ENCODE peak calls at places on chromosomes 16 and 17, in nine cellular contexts. D, C, E, N, H, M, L, W and J are unnamed samples.

GRCh38 chr17:79269620-79270019 is 195.0 kb downstream of the ENGASE start:
- DNase-seq in D (no peak), C (no peak), E (no peak), N (no peak), H (no peak), M (no peak), L (no peak), W (no peak), J (no peak)

GRCh38 chr17:81869221-81870154 is 1.6 kb downstream of the ARHGDIA start:
- DNase-seq in D (no peak), C (peak; percentile 47), E (no peak), N (no peak), H (peak; percentile 33), M (no peak), L (no peak), W (no peak), J (no peak)

GRCh38 chr17:28576758-28577465 is at the start of gene ALDOC:
- DNase-seq in D (peak; percentile 94), C (peak; percentile 98), E (peak; percentile 79), N (peak; percentile 98), H (peak; percentile 99), M (peak; percentile 99), L (peak; percentile 97), W (peak; percentile 97), J (peak; percentile 97)

GRCh38 chr17:67258836-67259468 is 14.0 kb upstream of the HELZ start:
- DNase-seq in D (no peak), C (no peak), E (no peak), N (no peak), H (no peak), M (no peak), L (no peak), W (no peak), J (no peak)

GRCh38 chr16:60246055-60246454 is 1511.9 kb upstream of the GOT2 start:
- DNase-seq in D (no peak), C (no peak), E (no peak), N (no peak), H (no peak), M (no peak), L (no peak), W (no peak), J (no peak)

GRCh38 chr17:45222994-45223540 is 1.4 kb downstream of the FMNL1 start:
- DNase-seq in D (no peak), C (no peak), E (no peak), N (no peak), H (no peak), M (no peak), L (no peak), W (no peak), J (no peak)

GRCh38 chr16:30844671-30845449 is 49.0 kb downstream of the BCL7C start:
- DNase-seq in D (no peak), C (peak; percentile 50), E (peak; percentile 81), N (no peak), H (peak; percentile 70), M (peak; percentile 69), L (no peak), W (peak; percentile 32), J (peak; percentile 85)

GRCh38 chr17:79948918-79949645 is 86.6 kb downstream of the TBC1D16 start:
- DNase-seq in D (no peak), C (peak; percentile 2), E (no peak), N (peak; percentile 6), H (no peak), M (no peak), L (no peak), W (no peak), J (no peak)

GRCh38 chr16:56013962-56014552 is 138.9 kb upstream of the CES5A start:
- DNase-seq in D (no peak), C (no peak), E (peak; percentile 43), N (peak; percentile 44), H (no peak), M (peak; percentile 39), L (peak; percentile 30), W (no peak), J (no peak)

GRCh38 chr17:59362811-59363205 is 31.4 kb downstream of the YPEL2 start:
- DNase-seq in D (no peak), C (no peak), E (no peak), N (no peak), H (no peak), M (no peak), L (no peak), W (no peak), J (no peak)

GRCh38 chr17:65431116-65431515 is 130.3 kb downstream of the AXIN2 start:
- DNase-seq in D (no peak), C (no peak), E (no peak), N (no peak), H (no peak), M (no peak), L (no peak), W (no peak), J (no peak)

GRCh38 chr17:65434251-65434650 is 127.2 kb downstream of the AXIN2 start:
- DNase-seq in D (no peak), C (no peak), E (no peak), N (no peak), H (no peak), M (no peak), L (no peak), W (no peak), J (no peak)

GRCh38 chr17:65434878-65435277 is 126.6 kb downstream of the AXIN2 start:
- DNase-seq in D (no peak), C (no peak), E (no peak), N (no peak), H (no peak), M (no peak), L (no peak), W (no peak), J (no peak)

GRCh38 chr17:65433157-65433556 is 128.3 kb downstream of the AXIN2 start:
- DNase-seq in D (no peak), C (no peak), E (no peak), N (no peak), H (no peak), M (no peak), L (no peak), W (no peak), J (no peak)

DNA sequence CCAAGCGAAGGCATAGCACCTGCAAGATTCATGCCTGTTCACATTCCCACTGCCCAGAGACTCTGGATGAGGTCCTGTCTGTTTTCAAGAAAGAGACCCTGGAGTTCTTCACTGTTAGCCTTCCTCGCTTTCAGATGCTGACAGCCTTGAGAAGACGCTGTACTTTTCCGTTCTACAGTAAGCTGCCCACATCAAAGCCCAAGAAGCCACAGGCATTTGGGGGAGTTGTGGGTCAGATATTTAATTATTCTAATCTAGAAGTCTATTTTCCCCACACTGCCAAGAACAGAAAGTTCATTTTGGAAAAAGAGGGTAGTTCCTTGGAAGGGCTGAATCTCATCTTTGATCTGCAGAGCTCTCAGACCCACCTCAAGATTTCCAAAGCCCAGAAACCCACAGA is 127.9 kb downstream of the AXIN2 start:
- DNase-seq in D (no peak), C (no peak), E (no peak), N (no peak), H (no peak), M (no peak), L (no peak), W (no peak), J (no peak)
- H3K27ac ChIP-seq in D (no peak overlapping the region), C (no peak overlapping the region), E (no peak overlapping the region), N (no peak overlapping the region), H (no peak overlapping the region), M (no peak overlapping the region), L (no peak overlapping the region), W (no peak overlapping the region), J (no peak overlapping the region)

GRCh38 chr16:740764-741505 is at the start of gene CIAO3:
- DNase-seq in D (peak; percentile 71), C (peak; percentile 98), E (peak; percentile 78), N (peak; percentile 89), H (peak; percentile 91), M (peak; percentile 85), L (peak; percentile 73), W (peak; percentile 74), J (peak; percentile 85)
- H3K27ac ChIP-seq in D (peak within 1 kb of the TSS; percentile 67), C (peak within 1 kb of the TSS; percentile 86), E (peak within 1 kb of the TSS; percentile 34), N (peak within 1 kb of the TSS; percentile 84), H (peak within 1 kb of the TSS; percentile 85), M (peak within 1 kb of the TSS; percentile 81), L (peak within 1 kb of the TSS; percentile 50), W (peak within 1 kb of the TSS; percentile 24), J (peak within 1 kb of the TSS; percentile 77)

GRCh38 chr17:7294614-7295153 is at the start of gene YBX2:
- DNase-seq in D (no peak), C (peak; percentile 55), E (no peak), N (peak; percentile 64), H (peak; percentile 85), M (peak; percentile 93), L (no peak), W (no peak), J (peak; percentile 49)

GRCh38 chr17:7296189-7296861 is 1.9 kb upstream of the YBX2 start:
- DNase-seq in D (no peak), C (peak; percentile 62), E (peak; percentile 61), N (peak; percentile 86), H (peak; percentile 85), M (peak; percentile 55), L (peak; percentile 58), W (peak; percentile 62), J (peak; percentile 53)

GRCh38 chr17:7293131-7293557 is 1.3 kb downstream of the YBX2 start:
- DNase-seq in D (no peak), C (no peak), E (peak; percentile 86), N (no peak), H (no peak), M (peak; percentile 75), L (no peak), W (no peak), J (no peak)

GRCh38 chr17:7293821-7294613 is 422 bp downstream of the YBX2 start:
- DNase-seq in D (no peak), C (no peak), E (no peak), N (no peak), H (peak; percentile 61), M (peak; percentile 42), L (no peak), W (no peak), J (no peak)

DNA sequence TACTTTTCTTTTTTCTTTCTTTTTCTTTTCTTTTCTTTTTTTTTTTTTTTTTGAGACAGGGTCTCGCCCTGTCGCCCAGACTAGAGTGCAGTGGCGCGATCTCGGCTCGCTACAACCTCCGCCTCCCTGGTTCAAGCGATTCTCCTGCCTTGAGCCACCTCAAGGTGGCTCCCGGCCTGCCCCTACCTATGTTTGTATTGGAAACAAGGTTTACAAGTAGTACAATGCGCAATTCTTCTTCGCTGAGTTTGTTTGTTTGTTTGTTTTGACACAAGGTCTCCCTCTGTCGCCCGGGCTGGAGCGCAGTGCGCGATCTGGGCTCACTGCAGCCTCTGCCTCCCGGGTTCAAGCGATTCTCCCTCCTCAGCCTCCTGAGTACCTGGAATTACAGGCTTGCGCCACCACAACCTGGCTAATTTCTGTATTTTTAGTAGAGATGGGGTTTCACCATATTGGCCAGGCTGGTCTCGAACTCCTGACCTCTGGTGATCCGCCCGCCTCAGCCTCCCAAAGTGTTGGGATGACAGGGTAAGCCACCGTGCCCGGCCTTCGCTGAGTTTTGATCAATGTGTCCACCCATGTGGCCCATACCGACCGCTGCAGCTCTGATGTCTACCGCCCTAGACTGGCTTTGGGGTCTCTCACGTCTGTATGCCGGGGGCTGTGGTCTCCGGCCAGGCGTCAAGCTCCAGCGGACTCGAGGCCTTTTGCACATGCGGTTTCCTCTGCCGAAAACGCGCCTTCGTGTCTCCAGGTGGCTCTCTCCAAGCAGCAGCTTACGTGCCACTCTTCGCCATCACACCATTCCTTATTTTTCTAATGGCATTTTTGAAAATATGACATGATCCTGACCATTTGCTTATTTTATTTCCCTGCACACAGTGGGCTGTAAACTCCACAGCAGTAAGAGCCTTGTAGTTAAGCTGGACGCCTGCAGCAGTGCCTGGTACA is 1.1 kb upstream of the YBX2 start:
- DNase-seq in D (no peak), C (no peak), E (no peak), N (no peak), H (no peak), M (no peak), L (no peak), W (no peak), J (no peak)
- H3K27ac ChIP-seq in D (no peak overlapping the region), C (no peak overlapping the region), E (no peak overlapping the region), N (peak overlapping the region; percentile 87), H (peak overlapping the region; percentile 68), M (peak overlapping the region; percentile 81), L (no peak overlapping the region), W (no peak overlapping the region), J (no peak overlapping the region)

GRCh38 chr17:57637668-57638010 is 107.5 kb downstream of the CCDC182 start:
- DNase-seq in D (no peak), C (no peak), E (no peak), N (no peak), H (no peak), M (no peak), L (no peak), W (no peak), J (no peak)
- H3K27ac ChIP-seq in D (peak overlapping the region; percentile 40), C (no peak overlapping the region), E (no peak overlapping the region), N (no peak overlapping the region), H (no peak overlapping the region), M (peak overlapping the region; percentile 61), L (no peak overlapping the region), W (no peak overlapping the region), J (no peak overlapping the region)